ENCODE peak calls at places on chromosomes 11 and 22, in eight cellular contexts. N is sigmoid colon; Q is astrocyte; J is heart left ventricle; M is IMR-90; S is CD8-positive, alpha-beta T cell; W is left ventricle myocardium inferior; L is bronchial epithelial cell. F is an unnamed sample.
A peak's percentile ranks its signal among the peaks of the same experiment; 100 is the strongest.

GRCh38 chr22:43854151-43854785 is 8.0 kb downstream of the SULT4A1 start:
- DNase-seq in N (peak; percentile 46), Q (no peak), J (no peak), M (no peak), S (no peak), W (no peak), L (no peak), F (no peak)

GRCh38 chr22:44402196-44403111 is 89.7 kb upstream of the SHISAL1 start:
- DNase-seq in N (peak; percentile 48), Q (no peak), J (peak; percentile 18), M (no peak), S (no peak), W (peak; percentile 4), L (no peak), F (no peak)

GRCh38 chr11:133082851-133083488 is 449.3 kb downstream of the OPCML start:
- DNase-seq in N (no peak), Q (peak; percentile 25), J (peak; percentile 65), M (peak; percentile 17), S (peak; percentile 5), W (peak; percentile 48), L (no peak), F (no peak)

GRCh38 chr22:38721551-38721950 is 15.8 kb downstream of the GTPBP1 start:
- DNase-seq in N (peak; percentile 52), Q (no peak), J (no peak), M (no peak), S (no peak), W (no peak), L (no peak), F (no peak)

GRCh38 chr11:2166091-2166851 is 5.3 kb upstream of the INS start:
- DNase-seq in N (no peak), Q (no peak), J (no peak), M (no peak), S (no peak), W (no peak), L (no peak), F (no peak)

GRCh38 chr11:63227521-63228107 is 15.8 kb downstream of the SLC22A25 start:
- DNase-seq in N (no peak), Q (no peak), J (no peak), M (no peak), S (no peak), W (no peak), L (no peak), F (no peak)

GRCh38 chr11:96122601-96123044 is 198.7 kb upstream of the MTMR2 start:
- DNase-seq in N (no peak), Q (peak; percentile 72), J (no peak), M (peak; percentile 35), S (no peak), W (no peak), L (peak; percentile 98), F (no peak)

GRCh38 chr11:69524991-69525411 is 43.5 kb downstream of the LINC01488 start:
- DNase-seq in N (peak; percentile 53), Q (no peak), J (no peak), M (no peak), S (no peak), W (no peak), L (no peak), F (no peak)

GRCh38 chr22:50697667-50698506 is 25.3 kb downstream of the SHANK3 start:
- DNase-seq in N (peak; percentile 58), Q (no peak), J (peak; percentile 22), M (no peak), S (no peak), W (peak; percentile 12), L (no peak), F (no peak)

GRCh38 chr11:88555829-88556202 is 218.3 kb upstream of the CTSC start:
- DNase-seq in N (no peak), Q (peak; percentile 76), J (no peak), M (peak; percentile 36), S (no peak), W (no peak), L (no peak), F (no peak)

GRCh38 chr11:1827095-1827797 is 7.5 kb upstream of the SYT8 start:
- DNase-seq in N (peak; percentile 72), Q (peak; percentile 86), J (peak; percentile 72), M (peak; percentile 65), S (no peak), W (no peak), L (peak; percentile 64), F (peak; percentile 58)

GRCh38 chr11:22635689-22636088 is 10.1 kb upstream of the FANCF start:
- DNase-seq in N (no peak), Q (no peak), J (no peak), M (no peak), S (no peak), W (no peak), L (no peak), F (no peak)

GRCh38 chr11:88520391-88520790 is 182.9 kb upstream of the CTSC start:
- DNase-seq in N (no peak), Q (no peak), J (no peak), M (peak; percentile 49), S (no peak), W (no peak), L (peak; percentile 71), F (no peak)

GRCh38 chr11:117591316-117592039 is 205.5 kb downstream of the DSCAML1 start:
- DNase-seq in N (peak; percentile 26), Q (no peak), J (no peak), M (no peak), S (no peak), W (no peak), L (no peak), F (no peak)

GRCh38 chr11:111236355-111236754 is 9.2 kb upstream of the POU2AF2 start:
- DNase-seq in N (no peak), Q (no peak), J (no peak), M (peak; percentile 5), S (no peak), W (no peak), L (no peak), F (no peak)

GRCh38 chr11:13354335-13354734 is 76.7 kb downstream of the BMAL1 start:
- DNase-seq in N (no peak), Q (no peak), J (no peak), M (peak; percentile 29), S (no peak), W (no peak), L (peak; percentile 35), F (no peak)

DNA sequence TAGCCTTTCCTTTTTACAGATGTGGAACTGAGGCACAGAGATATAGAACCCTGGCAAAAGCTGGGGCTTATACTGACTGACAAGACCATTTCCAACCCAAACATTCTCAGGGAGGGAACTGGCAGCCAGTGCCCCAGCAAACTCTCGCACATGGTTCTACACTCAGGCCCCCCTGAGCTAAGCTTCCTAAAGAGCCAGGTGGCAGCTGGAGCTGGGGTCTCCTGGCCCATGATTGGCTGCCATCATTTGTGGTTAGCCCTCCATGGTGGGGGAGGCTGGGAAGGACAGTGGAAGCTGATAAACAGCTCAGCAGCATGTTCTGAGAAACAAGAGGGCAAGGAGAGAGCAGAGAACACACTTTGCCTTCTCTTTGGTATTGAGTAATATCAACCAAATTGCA is at the start of gene RAG1:
- DNase-seq in N (no peak), Q (no peak), J (no peak), M (no peak), S (no peak), W (no peak), L (no peak), F (no peak)
- H3K4me3 ChIP-seq in N (no peak within 1 kb of the TSS), Q (no peak within 1 kb of the TSS), J (no peak within 1 kb of the TSS), M (no peak within 1 kb of the TSS), S (no peak within 1 kb of the TSS), W (no peak within 1 kb of the TSS), L (no peak within 1 kb of the TSS), F (no peak within 1 kb of the TSS)

GRCh38 chr22:29738118-29738815 is 18.5 kb downstream of the CABP7 start:
- DNase-seq in N (no peak), Q (no peak), J (no peak), M (no peak), S (no peak), W (no peak), L (no peak), F (no peak)

GRCh38 chr22:29740216-29740615 is 20.4 kb downstream of the CABP7 start:
- DNase-seq in N (no peak), Q (no peak), J (no peak), M (no peak), S (no peak), W (no peak), L (no peak), F (no peak)

GRCh38 chr22:29739346-29739875 is 19.6 kb downstream of the CABP7 start:
- DNase-seq in N (no peak), Q (no peak), J (no peak), M (no peak), S (no peak), W (no peak), L (no peak), F (no peak)

GRCh38 chr22:29744902-29745301 is 21.9 kb downstream of the ZMAT5 start:
- DNase-seq in N (no peak), Q (no peak), J (no peak), M (peak; percentile 70), S (no peak), W (no peak), L (peak; percentile 98), F (no peak)

DNA sequence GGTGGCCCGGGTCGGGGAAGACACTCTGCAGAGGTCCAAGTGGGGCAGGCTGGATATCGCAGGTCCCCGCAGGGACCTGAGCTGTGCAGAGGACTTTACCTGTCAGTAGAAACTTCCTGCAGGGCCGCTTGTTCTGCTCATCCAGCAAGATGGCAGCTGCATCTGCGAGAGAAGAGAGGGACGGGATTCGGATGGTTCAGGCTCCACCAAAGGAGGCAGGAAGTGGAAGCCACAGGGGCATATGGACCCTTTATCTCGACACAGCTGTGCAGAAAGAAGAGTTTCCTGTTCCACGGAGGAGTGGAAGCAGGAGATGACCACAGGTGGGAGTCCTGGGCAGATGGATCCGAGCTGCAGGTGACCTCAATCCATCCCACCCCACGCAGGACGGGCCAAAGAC is 22.5 kb downstream of the CABP7 start:
- DNase-seq in N (no peak), Q (no peak), J (no peak), M (no peak), S (no peak), W (no peak), L (no peak), F (no peak)
- H3K36me3 ChIP-seq in N (peaks cover 13% of the 10 kb centered on the region), Q (peaks cover 2% of the 10 kb centered on the region), J (peaks cover 8% of the 10 kb centered on the region), M (peaks cover 24% of the 10 kb centered on the region), S (peaks cover 10% of the 10 kb centered on the region), W (peaks cover 63% of the 10 kb centered on the region), L (no peaks in the 10 kb centered on the region), F (no peaks in the 10 kb centered on the region)

DNA sequence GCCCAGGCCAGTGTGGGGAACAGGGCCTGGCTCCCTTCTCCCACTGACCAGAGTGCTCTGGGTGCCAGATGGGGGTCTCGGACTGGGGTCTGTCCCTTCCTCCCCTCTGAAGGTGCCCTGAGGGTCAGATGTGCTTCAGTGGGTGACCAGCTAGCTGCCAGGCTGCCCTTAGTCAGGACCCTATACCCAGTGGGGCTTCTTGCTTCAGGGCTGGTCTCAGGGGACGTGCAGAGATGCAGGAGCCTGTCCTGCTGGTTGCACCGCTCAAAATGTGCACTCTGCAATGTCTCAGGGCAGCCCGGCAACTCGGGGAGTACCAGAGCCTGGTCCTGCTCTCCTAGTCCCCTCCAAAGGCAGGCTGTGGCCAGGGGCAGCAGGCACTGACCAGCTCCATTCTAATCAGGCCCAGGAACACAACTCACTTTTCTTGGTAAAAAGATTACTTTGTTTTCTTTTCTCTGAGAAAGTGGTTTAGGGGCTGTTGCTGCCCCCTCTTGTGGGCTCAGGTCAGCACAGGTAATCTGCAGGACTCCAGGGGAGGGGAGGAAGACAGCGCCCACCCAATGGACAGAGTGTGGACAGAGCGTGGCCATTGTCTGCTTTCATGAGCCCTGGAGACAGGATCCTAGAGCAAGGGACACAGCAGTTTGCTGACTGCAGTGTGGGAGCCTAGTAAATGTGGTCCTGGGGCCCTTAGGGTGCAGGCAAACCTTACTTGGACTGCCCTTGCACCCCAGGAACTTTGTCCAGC is 80.9 kb downstream of the MED15 start:
- DNase-seq in N (no peak), Q (no peak), J (no peak), M (no peak), S (no peak), W (no peak), L (no peak), F (no peak)
- TF ChIP-seq CTCF in N (no peak), Q (no peak), J (no peak), M (no peak), S (no peak), W (no peak), L (no peak), F (no peak)

GRCh38 chr11:73596547-73596946 is 1.4 kb downstream of the FAM168A start:
- DNase-seq in N (no peak), Q (no peak), J (no peak), M (no peak), S (no peak), W (no peak), L (no peak), F (no peak)
- H3K4me3 ChIP-seq in N (peak overlapping the region; percentile 94), Q (peak overlapping the region; percentile 95), J (peak overlapping the region; percentile 96), M (peak overlapping the region; percentile 88), S (no peak overlapping the region), W (peak overlapping the region; percentile 84), L (no peak overlapping the region), F (no peak overlapping the region)

F was measured in kidney epithelial cell.